ENCODE peak calls at places on chromosomes 1 and 21, in five cellular contexts. Q, P, R, N and M are unnamed samples.

GRCh38 chr1:245156736-245157505 is 2.1 kb downstream of the KIF26B start:
- DNase-seq in R (no peak), P (no peak), N (peak; percentile 42), Q (peak; percentile 29), M (peak; percentile 21)

GRCh38 chr1:175853681-175854080 is 110.3 kb upstream of the TNR start:
- DNase-seq in N (no peak), Q (no peak), R (no peak), P (no peak), M (no peak)

GRCh38 chr1:214861615-214862014 is 220.9 kb upstream of the KCNK2 start:
- DNase-seq in Q (no peak), N (no peak), P (no peak), R (no peak), M (no peak)

GRCh38 chr21:16002872-16003466 is 273.2 kb downstream of the USP25 start:
- DNase-seq in N (peak; percentile 51), P (no peak), R (no peak), Q (peak; percentile 46), M (no peak)

GRCh38 chr1:91872560-91873081 is 13.3 kb downstream of the TGFBR3 start:
- DNase-seq in Q (no peak), P (no peak), R (no peak), N (no peak), M (no peak)

GRCh38 chr1:19336543-19336942 is 24.4 kb downstream of the SLC66A1 start:
- DNase-seq in P (no peak), N (no peak), Q (no peak), R (peak; percentile 59), M (no peak)

GRCh38 chr1:212213754-212214153 is 71.5 kb upstream of the PPP2R5A start:
- DNase-seq in P (no peak), R (no peak), Q (no peak), N (peak; percentile 33), M (no peak)

GRCh38 chr1:156627313-156627880 is 8.2 kb downstream of the HAPLN2 start:
- DNase-seq in P (peak; percentile 40), R (no peak), N (peak; percentile 58), Q (peak; percentile 77), M (peak; percentile 46)

GRCh38 chr1:227947678-227948492 is at the start of gene WNT9A:
- DNase-seq in R (no peak), P (no peak), N (peak; percentile 54), Q (peak; percentile 61), M (no peak)

GRCh38 chr1:19990703-19991102 is 11.3 kb upstream of the PLA2G2A start:
- DNase-seq in Q (no peak), R (no peak), P (no peak), N (no peak), M (no peak)

GRCh38 chr1:234555390-234556112 is 54.4 kb downstream of the IRF2BP2 start:
- DNase-seq in R (no peak), N (no peak), Q (no peak), P (no peak), M (no peak)

GRCh38 chr1:115771847-115772457 is 3.4 kb upstream of the CASQ2 start:
- DNase-seq in Q (peak; percentile 73), N (peak; percentile 89), P (peak; percentile 1), R (no peak), M (peak; percentile 64)

GRCh38 chr21:41564871-41565281 is 56.9 kb upstream of the TMPRSS2 start:
- DNase-seq in R (no peak), Q (peak; percentile 78), N (peak; percentile 81), P (no peak), M (peak; percentile 92)

GRCh38 chr21:37568916-37569315 is 202.3 kb downstream of the DYRK1A start:
- DNase-seq in R (no peak), Q (no peak), N (no peak), P (no peak), M (no peak)